ENCODE peak calls at places on chromosomes 12 and 14, in eight cellular contexts. O is Karpas-422, P is mesenchymal stem cell, D is suprapubic skin, L is ovary, G is tibial nerve, C is aorta, F is uterus. I is an unnamed sample.

GRCh38 chr12:66241061-66242043 is 52.3 kb downstream of the IRAK3 start:
- DNase-seq in P (peak), G (no peak), F (no peak), O (no peak), D (no peak), C (no peak), L (no peak), I (no peak)

GRCh38 chr14:100873083-100873482 is 30.4 kb downstream of the RTL1 start:
- DNase-seq in L (no peak), D (peak), G (no peak), O (no peak), F (no peak), P (no peak), C (peak), I (no peak)

GRCh38 chr12:105945935-105946334 is 192.8 kb downstream of the NUAK1 start:
- DNase-seq in D (no peak), O (no peak), L (no peak), P (no peak), G (no peak), F (no peak), C (no peak), I (no peak)

GRCh38 chr14:69880051-69880487 is 853 bp downstream of the SMOC1 start:
- DNase-seq in L (no peak), O (no peak), F (no peak), C (no peak), G (no peak), D (no peak), P (no peak), I (no peak)

GRCh38 chr14:102319351-102320032 is at the start of gene ZNF839:
- DNase-seq in D (peak), C (peak), L (peak), O (peak), G (peak), P (peak), F (peak), I (peak)

GRCh38 chr14:73770977-73771847 is 57.0 kb upstream of the PNMA1 start:
- DNase-seq in C (peak), F (no peak), G (no peak), O (no peak), L (no peak), P (no peak), D (no peak), I (no peak)

GRCh38 chr12:44972746-44973421 is 78.0 kb downstream of the DBX2 start:
- DNase-seq in P (peak), D (no peak), L (no peak), C (no peak), G (no peak), O (peak), F (no peak), I (no peak)

GRCh38 chr12:57603758-57604453 is 718 bp upstream of the DTX3 start:
- DNase-seq in P (no peak), F (peak), O (no peak), D (no peak), L (peak), C (no peak), G (no peak), I (no peak)

GRCh38 chr14:100262545-100262944 is 23.6 kb downstream of the YY1 start:
- DNase-seq in L (no peak), C (no peak), F (no peak), D (no peak), G (no peak), O (no peak), P (no peak), I (no peak)

GRCh38 chr14:67517083-67517482 is 16.0 kb upstream of the PLEKHH1 start:
- DNase-seq in D (no peak), O (no peak), F (no peak), P (no peak), G (no peak), C (no peak), L (no peak), I (no peak)

GRCh38 chr14:81412779-81413178 is 12.7 kb upstream of the STON2 start:
- DNase-seq in P (no peak), C (no peak), D (no peak), F (no peak), O (no peak), G (no peak), L (no peak), I (no peak)

GRCh38 chr12:108711486-108712163 is 19.7 kb downstream of the CORO1C start:
- DNase-seq in F (no peak), C (no peak), O (no peak), L (no peak), P (peak), D (no peak), G (no peak), I (no peak)

GRCh38 chr12:3304436-3305135 is 186.4 kb upstream of the PRMT8 start:
- DNase-seq in L (no peak), O (no peak), C (no peak), D (no peak), G (no peak), F (no peak), P (peak), I (no peak)

GRCh38 chr12:124543052-124543590 is 24.3 kb downstream of the NCOR2 start:
- DNase-seq in P (peak), D (no peak), G (no peak), L (no peak), C (no peak), F (peak), O (peak), I (no peak)

GRCh38 chr12:124542021-124542941 is 25.1 kb downstream of the NCOR2 start:
- DNase-seq in O (no peak), D (no peak), L (no peak), G (no peak), F (no peak), P (no peak), C (no peak), I (no peak)

GRCh38 chr12:124544311-124544970 is 23.0 kb downstream of the NCOR2 start:
- DNase-seq in F (no peak), L (no peak), P (peak), G (no peak), C (no peak), D (no peak), O (no peak), I (no peak)

GRCh38 chr12:124544983-124545382 is 22.4 kb downstream of the NCOR2 start:
- DNase-seq in L (no peak), F (no peak), G (no peak), P (no peak), D (no peak), C (no peak), O (no peak), I (no peak)

DNA sequence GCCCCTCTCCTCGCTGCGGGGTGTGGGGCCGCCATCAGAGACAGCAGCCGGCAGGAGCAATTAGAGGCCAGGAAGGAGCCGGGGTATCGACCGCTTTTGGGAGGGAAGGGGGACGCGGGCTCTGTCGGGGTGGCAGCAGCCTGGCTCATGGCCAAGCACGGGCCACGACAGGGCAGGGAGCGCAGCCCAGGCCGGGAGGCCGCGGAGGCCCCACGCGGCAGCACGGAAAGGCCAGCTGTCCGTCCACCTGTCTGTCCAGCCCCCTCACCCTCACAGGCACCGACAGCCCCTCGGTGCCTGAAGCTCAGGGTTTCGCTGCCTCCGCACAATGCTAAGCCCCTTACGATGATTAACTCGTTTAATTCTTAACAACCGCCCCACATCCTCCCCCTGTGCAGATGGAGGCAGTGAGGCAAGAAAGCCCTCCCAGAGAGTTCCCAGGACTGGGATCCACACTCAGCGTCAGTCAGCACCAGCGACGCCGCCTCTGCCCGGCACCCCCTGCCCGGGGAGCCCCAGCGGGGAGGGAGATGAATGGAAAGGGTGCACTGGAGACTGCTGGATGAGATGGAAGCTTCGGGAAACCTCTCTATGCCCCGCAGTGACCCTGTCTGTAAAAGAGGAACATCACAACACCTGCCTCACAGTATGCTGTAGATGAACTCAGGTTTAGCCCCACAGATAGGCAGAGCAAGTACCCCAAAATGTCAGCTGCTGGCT is 23.7 kb downstream of the NCOR2 start:
- DNase-seq in C (no peak), P (peak), G (no peak), L (no peak), O (peak), F (no peak), D (no peak), I (no peak)
- H3K27ac ChIP-seq in C (no peak), P (peak), G (peak), L (no peak), O (peak), F (peak), D (peak), I (no peak)

GRCh38 chr14:66244834-66245233 is 241.3 kb upstream of the CCDC196 start:
- DNase-seq in D (no peak), O (no peak), P (no peak), C (no peak), F (no peak), L (no peak), G (no peak), I (no peak)
- H3K4me3 ChIP-seq in D (no peak), O (no peak), P (no peak), C (no peak), F (no peak), L (no peak), G (no peak), I (no peak)

DNA sequence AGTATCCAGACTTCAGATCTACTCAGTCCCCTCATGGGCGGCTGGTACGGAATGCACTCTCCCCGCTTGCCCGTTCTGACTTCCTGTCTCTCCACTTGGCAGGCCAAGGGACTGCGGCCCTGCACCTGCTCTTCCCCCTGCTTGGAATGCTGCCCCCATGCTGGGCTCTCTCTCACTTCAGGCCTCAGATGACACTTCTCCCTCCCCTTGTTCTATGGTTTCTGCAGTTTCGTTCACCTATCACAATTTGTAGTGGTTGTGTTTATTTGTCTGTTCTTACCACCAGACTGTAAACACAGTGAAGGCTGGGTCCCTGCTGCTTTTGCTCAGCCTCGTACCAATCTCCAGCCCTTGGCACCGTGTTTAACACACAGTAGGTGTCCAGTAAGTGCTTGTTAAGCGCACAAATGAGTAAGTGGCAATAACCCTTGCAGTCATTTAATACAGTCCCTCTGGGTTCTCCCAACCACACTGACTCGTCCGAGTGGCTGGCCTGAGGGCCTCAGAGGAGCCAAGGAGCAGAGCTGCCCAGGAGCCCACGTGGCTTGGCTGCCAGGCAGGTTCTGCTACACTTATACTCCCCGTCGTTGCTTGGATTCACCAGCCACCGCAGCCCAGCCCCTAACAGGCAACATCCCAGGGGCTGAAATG is 11.8 kb downstream of the SLC6A12 start:
- DNase-seq in P (no peak), G (no peak), C (peak), F (no peak), L (no peak), O (no peak), D (no peak), I (no peak)
- H3K27ac ChIP-seq in P (no peak), G (no peak), C (no peak), F (no peak), L (no peak), O (no peak), D (no peak), I (no peak)

GRCh38 chr12:122965356-122965755 is 907 bp downstream of the ABCB9 start:
- DNase-seq in D (no peak), L (no peak), G (no peak), O (no peak), P (no peak), C (no peak), F (no peak), I (no peak)
- H3K4me3 ChIP-seq in D (peak), L (peak), G (peak), O (peak), P (peak), C (no peak), F (peak), I (peak)

DNA sequence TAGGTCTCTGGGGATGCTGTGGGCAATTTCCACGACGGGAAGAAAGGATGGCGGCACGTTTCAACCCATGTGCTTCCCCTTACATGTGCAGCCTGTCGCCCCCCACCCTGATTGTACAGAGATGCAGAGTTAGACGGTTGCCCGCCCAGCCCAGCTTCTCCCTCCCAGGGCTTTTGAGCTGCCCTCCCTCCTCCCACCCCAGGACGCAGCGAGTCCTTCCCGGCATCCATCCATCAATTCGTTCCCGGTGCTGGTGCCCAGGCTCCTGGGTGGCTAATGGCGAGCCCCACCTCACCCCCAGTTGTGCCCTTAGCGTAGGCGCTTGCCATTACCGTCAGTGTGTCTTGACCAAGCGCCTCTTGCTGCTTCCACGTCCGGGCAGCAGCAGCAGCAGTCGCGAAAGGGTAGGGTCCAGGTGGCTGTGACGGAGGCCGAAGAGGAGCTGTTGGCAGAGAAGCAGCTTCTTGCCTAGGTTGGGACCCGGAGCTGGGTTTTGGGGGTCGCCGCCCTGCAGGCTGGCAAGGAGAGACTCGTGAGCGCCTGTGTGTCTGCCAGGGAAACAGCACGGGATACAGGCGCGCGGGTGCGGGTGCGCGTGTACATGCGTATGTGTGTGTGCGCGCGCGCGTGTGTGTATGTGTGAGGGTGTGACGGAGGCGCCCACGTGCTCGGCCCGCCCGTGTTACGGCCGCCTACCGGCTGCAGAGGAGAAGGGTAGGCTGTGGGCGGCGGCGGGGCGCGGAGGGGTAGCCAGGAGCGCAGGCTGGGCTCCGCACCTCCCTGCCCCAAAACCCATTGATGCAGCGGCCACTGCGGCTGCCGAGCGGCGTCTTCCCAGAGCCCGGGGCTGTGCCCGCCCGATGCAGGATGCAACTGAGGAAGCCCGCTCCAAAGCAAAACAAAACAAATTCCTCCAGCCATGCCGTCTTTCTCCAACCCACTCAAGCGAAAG is at the start of gene SLC6A15:
- DNase-seq in D (peak), P (peak), O (no peak), C (peak), L (peak), G (peak), F (peak), I (peak)
- H3K27ac ChIP-seq in D (no peak), P (no peak), O (no peak), C (no peak), L (no peak), G (no peak), F (no peak), I (peak)

GRCh38 chr14:95713596-95714371 is at the start of gene TCL1A:
- DNase-seq in C (no peak), L (no peak), G (no peak), P (no peak), O (peak), F (no peak), D (no peak), I (no peak)
- H3K4me3 ChIP-seq in C (no peak), L (no peak), G (no peak), P (no peak), O (peak), F (no peak), D (no peak), I (no peak)

DNA sequence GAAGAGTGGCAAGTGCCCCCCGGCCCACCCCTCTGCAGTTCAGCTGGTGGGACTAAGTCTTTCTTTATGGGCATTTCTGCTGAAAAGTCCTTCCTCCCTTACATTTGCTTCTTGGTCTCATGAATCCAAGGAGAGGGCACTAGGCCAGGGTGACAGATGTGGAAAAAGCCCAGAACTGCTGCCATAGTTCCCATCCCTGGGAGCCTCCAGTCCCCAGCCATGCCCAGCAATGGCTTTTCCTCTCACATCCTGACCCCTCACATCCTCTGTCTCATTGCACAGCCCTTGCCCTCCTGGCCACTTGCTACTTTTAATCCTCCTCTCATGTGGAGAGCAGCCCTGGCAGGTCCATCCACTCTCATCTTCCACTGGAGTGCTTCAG is 122.5 kb downstream of the ZFP36L1 start:
- DNase-seq in P (no peak), G (no peak), D (peak), L (peak), O (no peak), F (no peak), C (no peak), I (no peak)
- H3K27ac ChIP-seq in P (no peak), G (peak), D (peak), L (no peak), O (no peak), F (peak), C (no peak), I (peak)

GRCh38 chr12:128586630-128587029 is 237.1 kb downstream of the SLC15A4 start:
- DNase-seq in D (no peak), O (no peak), C (no peak), L (no peak), F (no peak), P (no peak), G (no peak), I (no peak)
- H3K4me3 ChIP-seq in D (no peak), O (no peak), C (no peak), L (no peak), F (no peak), P (no peak), G (no peak), I (no peak)

GRCh38 chr12:6873094-6874006 is at the start of gene SPSB2:
- DNase-seq in C (peak), P (peak), D (peak), G (peak), F (peak), L (peak), O (peak), I (peak)
- H3K27ac ChIP-seq in C (no peak), P (peak), D (peak), G (peak), F (peak), L (peak), O (peak), I (peak)